ENCODE peak calls at places on chromosomes 5 and 9, in four cellular contexts. G is adipocyte, S is GM23248, C is fibroblast of lung. T is an unnamed sample.

GRCh38 chr5:172407241-172407691 is 47.1 kb downstream of the SH3PXD2B start:
- DNase-seq in G (no peak), S (peak; percentile 58), C (peak; percentile 61), T (no peak)

GRCh38 chr5:38653389-38653788 is 96.9 kb upstream of the LIFR start:
- DNase-seq in G (no peak), S (no peak), C (no peak), T (no peak)

GRCh38 chr5:18745988-18746615 is 1111.8 kb downstream of the TAF11L14 start:
- DNase-seq in G (no peak), S (peak; percentile 17), C (no peak), T (peak; percentile 77)

GRCh38 chr9:14768561-14769234 is 46.2 kb upstream of the CER1 start:
- DNase-seq in G (peak; percentile 81), S (peak; percentile 69), C (peak; percentile 32), T (peak; percentile 82)

GRCh38 chr5:181151146-181151545 is 3.8 kb downstream of the OR2V2 start:
- DNase-seq in G (no peak), S (peak; percentile 18), C (no peak), T (no peak)

GRCh38 chr5:10485142-10485795 is 43.6 kb downstream of the ROPN1L start:
- DNase-seq in G (peak; percentile 97), S (no peak), C (peak; percentile 99), T (peak; percentile 70)

GRCh38 chr9:30972654-30973053 is 1411.8 kb upstream of the ACO1 start:
- DNase-seq in G (no peak), S (no peak), C (no peak), T (no peak)

GRCh38 chr5:34598177-34598794 is 57.8 kb upstream of the RAI14 start:
- DNase-seq in G (peak; percentile 95), S (peak; percentile 95), C (peak; percentile 97), T (no peak)

GRCh38 chr5:94197970-94198369 is 420.4 kb downstream of the KIAA0825 start:
- DNase-seq in G (no peak), S (no peak), C (peak; percentile 51), T (no peak)

GRCh38 chr5:123937230-123937629 is 425.3 kb downstream of the CSNK1G3 start:
- DNase-seq in G (peak; percentile 82), S (peak; percentile 68), C (peak; percentile 46), T (peak; percentile 90)

GRCh38 chr5:177478711-177479646 is 5.5 kb upstream of the DBN1 start:
- DNase-seq in G (peak; percentile 43), S (peak; percentile 73), C (peak; percentile 55), T (no peak)

GRCh38 chr5:138574744-138575193 is 432 bp downstream of the HSPA9 start:
- DNase-seq in G (peak; percentile 64), S (peak; percentile 72), C (no peak), T (no peak)

GRCh38 chr5:61256474-61256873 is 75.6 kb upstream of the ZSWIM6 start:
- DNase-seq in G (no peak), S (no peak), C (peak; percentile 16), T (no peak)

GRCh38 chr5:113663879-113664278 is 150.4 kb downstream of the YTHDC2 start:
- DNase-seq in G (peak; percentile 3), S (peak; percentile 68), C (peak; percentile 10), T (peak; percentile 79)

GRCh38 chr9:95852059-95853032 is 23.1 kb upstream of the ERCC6L2 start:
- DNase-seq in G (peak; percentile 39), S (peak; percentile 75), C (peak; percentile 80), T (peak; percentile 15)

GRCh38 chr9:131650254-131650653 is 89.6 kb downstream of the RAPGEF1 start:
- DNase-seq in G (peak; percentile 70), S (peak; percentile 99), C (peak; percentile 29), T (no peak)

GRCh38 chr9:126673689-126674364 is 60.1 kb downstream of the LMX1B start:
- DNase-seq in G (no peak), S (peak; percentile 20), C (peak; percentile 16), T (no peak)
- H3K9ac ChIP-seq in G (no peak overlapping the region), S (no peak overlapping the region), C (no peak overlapping the region), T (no peak overlapping the region)

GRCh38 chr9:86764230-86765039 is 182.9 kb downstream of the GAS1 start:
- DNase-seq in G (no peak), S (peak; percentile 43), C (no peak), T (no peak)
- H3K9ac ChIP-seq in G (no peak overlapping the region), S (no peak overlapping the region), C (no peak overlapping the region), T (no peak overlapping the region)

DNA sequence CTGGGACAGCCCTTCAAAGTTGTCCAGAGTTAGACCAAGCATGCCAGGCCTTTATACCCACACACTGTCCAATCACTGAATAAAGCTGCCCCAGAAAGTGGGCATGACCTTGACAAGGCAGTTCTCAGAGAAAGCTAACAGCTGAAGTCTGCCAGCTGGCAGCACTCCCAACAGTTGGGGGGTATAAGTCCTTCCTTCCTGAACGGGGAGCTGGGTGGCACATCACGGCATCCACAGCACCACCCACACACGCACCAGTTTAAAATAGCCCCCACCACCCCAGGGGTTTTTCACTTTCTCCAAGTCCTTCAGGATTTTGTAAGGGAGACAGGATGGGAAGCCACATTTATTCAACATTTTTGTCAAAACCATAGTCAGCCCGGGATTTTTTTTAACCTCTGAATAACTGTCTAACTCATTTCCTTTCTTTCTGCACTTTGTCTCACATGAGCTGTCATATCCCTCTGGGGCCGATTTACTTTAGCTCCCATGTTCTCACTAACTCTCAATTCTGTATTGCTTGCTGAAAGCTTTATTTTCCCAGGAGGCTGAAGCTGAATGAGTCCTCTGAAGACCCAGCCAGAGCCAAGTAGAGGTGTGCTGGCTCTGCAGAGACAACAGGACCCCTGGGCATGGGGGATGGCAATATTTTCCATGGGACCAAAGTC is 15.4 kb downstream of the FAM81B start:
- DNase-seq in G (no peak), S (peak; percentile 26), C (peak; percentile 13), T (no peak)
- H3K9ac ChIP-seq in G (no peak overlapping the region), S (no peak overlapping the region), C (no peak overlapping the region), T (no peak overlapping the region)

GRCh38 chr5:7348168-7348802 is 47.7 kb upstream of the ADCY2 start:
- DNase-seq in G (no peak), S (no peak), C (no peak), T (no peak)
- H3K9ac ChIP-seq in G (no peak overlapping the region), S (no peak overlapping the region), C (no peak overlapping the region), T (no peak overlapping the region)

GRCh38 chr5:170388818-170389217 is 349 bp downstream of the KCNMB1 start:
- DNase-seq in G (no peak), S (no peak), C (no peak), T (no peak)
- H3K9ac ChIP-seq in G (no peak overlapping the region), S (no peak overlapping the region), C (no peak overlapping the region), T (peak overlapping the region; percentile 25)

GRCh38 chr9:32385885-32386283 is 1.4 kb downstream of the ACO1 start:
- DNase-seq in G (no peak), S (no peak), C (no peak), T (no peak)
- H3K9ac ChIP-seq in G (peak overlapping the region; percentile 99), S (peak overlapping the region; percentile 90), C (no peak overlapping the region), T (no peak overlapping the region)

GRCh38 chr5:139745121-139745799 is 50.3 kb upstream of the PSD2 start:
- DNase-seq in G (peak; percentile 85), S (peak; percentile 96), C (peak; percentile 92), T (no peak)
- H3K9ac ChIP-seq in G (peak overlapping the region; percentile 81), S (peak overlapping the region; percentile 85), C (no peak overlapping the region), T (no peak overlapping the region)

GRCh38 chr5:41789434-41789833 is 80.8 kb downstream of the OXCT1 start:
- DNase-seq in G (no peak), S (no peak), C (peak; percentile 8), T (no peak)

GRCh38 chr5:41788800-41789395 is 81.3 kb downstream of the OXCT1 start:
- DNase-seq in G (peak; percentile 83), S (peak; percentile 36), C (peak; percentile 81), T (no peak)

GRCh38 chr5:41787257-41787656 is 83.0 kb downstream of the OXCT1 start:
- DNase-seq in G (peak; percentile 55), S (peak; percentile 7), C (no peak), T (no peak)

GRCh38 chr5:41790038-41790776 is 80.0 kb downstream of the OXCT1 start:
- DNase-seq in G (peak; percentile 87), S (peak; percentile 40), C (peak; percentile 39), T (no peak)

DNA sequence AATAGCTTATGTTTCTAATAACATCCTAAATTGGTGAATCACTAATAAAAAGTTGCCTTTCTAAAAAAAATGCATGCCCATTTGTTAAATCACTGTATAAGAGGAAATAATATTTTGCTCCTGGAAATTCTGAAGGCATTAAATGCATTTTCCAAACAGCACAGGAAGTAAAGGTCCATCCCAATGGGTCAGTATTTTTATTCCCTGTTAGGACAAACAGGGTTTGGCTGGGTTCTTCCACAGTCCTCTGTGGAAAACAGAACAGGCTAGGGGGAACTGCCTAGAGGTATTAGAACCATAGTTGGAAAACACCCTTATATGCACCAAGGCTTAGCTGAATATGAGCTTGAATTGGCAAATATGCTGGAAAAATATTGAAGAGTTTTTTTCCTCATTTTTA is 85.2 kb downstream of the OXCT1 start:
- DNase-seq in G (no peak), S (no peak), C (no peak), T (no peak)
- H3K9ac ChIP-seq in G (no peak overlapping the region), S (no peak overlapping the region), C (no peak overlapping the region), T (no peak overlapping the region)

GRCh38 chr9:82601272-82601835 is 461.6 kb downstream of the RASEF start:
- DNase-seq in G (peak; percentile 78), S (peak; percentile 49), C (peak; percentile 72), T (no peak)

GRCh38 chr9:82600536-82601271 is 462.2 kb downstream of the RASEF start:
- DNase-seq in G (no peak), S (no peak), C (no peak), T (no peak)

GRCh38 chr9:82599550-82599949 is 463.4 kb downstream of the RASEF start:
- DNase-seq in G (no peak), S (no peak), C (no peak), T (no peak)

GRCh38 chr9:82597225-82598158 is 465.4 kb downstream of the RASEF start:
- DNase-seq in G (peak; percentile 15), S (no peak), C (peak; percentile 50), T (no peak)

GRCh38 chr9:82598254-82599039 is 464.5 kb downstream of the RASEF start:
- DNase-seq in G (no peak), S (no peak), C (no peak), T (no peak)
- H3K9ac ChIP-seq in G (no peak overlapping the region), S (no peak overlapping the region), C (no peak overlapping the region), T (no peak overlapping the region)